ENCODE peak calls at places on chromosomes 4 and X, in six cellular contexts. One of them, this sample, is unnamed.

GRCh38 chr4:66017671-66018070 is 347.4 kb upstream of the EPHA5 start:
- DNase-seq in HepG2: no peak
- DNase-seq in H1: no peak
- DNase-seq in GM12878: no peak
- DNase-seq in GM12891: no peak
- DNase-seq in K562: no peak
- DNase-seq in this sample: no peak

GRCh38 chr4:115537387-115537786 is 424.0 kb upstream of the NDST4 start:
- DNase-seq in H1: no peak
- DNase-seq in GM12878: no peak
- DNase-seq in HepG2: no peak
- DNase-seq in K562: no peak
- DNase-seq in GM12891: no peak
- DNase-seq in this sample: no peak

GRCh38 chr4:10020106-10020505 is 1.2 kb downstream of the SLC2A9 start:
- DNase-seq in K562: no peak
- DNase-seq in H1: no peak
- DNase-seq in GM12878: no peak
- DNase-seq in GM12891: no peak
- DNase-seq in HepG2: no peak
- DNase-seq in this sample: no peak

GRCh38 chr4:153398713-153399112 is 54.2 kb downstream of the MND1 start:
- DNase-seq in H1: no peak
- DNase-seq in K562: no peak
- DNase-seq in GM12878: no peak
- DNase-seq in HepG2: no peak
- DNase-seq in GM12891: no peak
- DNase-seq in this sample: no peak

GRCh38 chrX:153491351-153492152 is 3.2 kb upstream of the BGN start:
- DNase-seq in GM12891: no peak
- DNase-seq in HepG2: no peak
- DNase-seq in H1: no peak
- DNase-seq in GM12878: no peak
- DNase-seq in K562: no peak
- DNase-seq in this sample: no peak

GRCh38 chrX:102746134-102746584 is 25.6 kb downstream of the GPRASP3 start:
- DNase-seq in H1: no peak
- DNase-seq in GM12891: no peak
- DNase-seq in GM12878: no peak
- DNase-seq in K562: no peak
- DNase-seq in HepG2: no peak
- DNase-seq in this sample: no peak

GRCh38 chr4:128916832-128917231 is 107.3 kb downstream of the JADE1 start:
- DNase-seq in H1: no peak
- DNase-seq in HepG2: no peak
- DNase-seq in GM12891: no peak
- DNase-seq in GM12878: peak; percentile 84
- DNase-seq in K562: no peak
- DNase-seq in this sample: no peak

GRCh38 chr4:56469489-56470210 is 2.2 kb downstream of the SRP72 start:
- DNase-seq in GM12891: no peak
- DNase-seq in HepG2: no peak
- DNase-seq in K562: no peak
- DNase-seq in H1: no peak
- DNase-seq in GM12878: no peak
- DNase-seq in this sample: no peak

GRCh38 chrX:68183612-68184214 is 249.6 kb downstream of the OPHN1 start:
- DNase-seq in H1: no peak
- DNase-seq in GM12878: no peak
- DNase-seq in K562: peak; percentile 60
- DNase-seq in HepG2: peak; percentile 27
- DNase-seq in GM12891: no peak
- DNase-seq in this sample: no peak

GRCh38 chr4:111066447-111066846 is 443.6 kb upstream of the PITX2 start:
- DNase-seq in H1: no peak
- DNase-seq in K562: no peak
- DNase-seq in GM12878: no peak
- DNase-seq in HepG2: no peak
- DNase-seq in GM12891: no peak
- DNase-seq in this sample: no peak

GRCh38 chr4:109025471-109026076 is 262.7 kb upstream of the ETNPPL start:
- DNase-seq in GM12878: no peak
- DNase-seq in GM12891: no peak
- DNase-seq in K562: no peak
- DNase-seq in H1: no peak
- DNase-seq in HepG2: no peak
- DNase-seq in this sample: no peak

GRCh38 chr4:141645611-141646340 is 9.4 kb downstream of the IL15 start:
- DNase-seq in K562: no peak
- DNase-seq in H1: no peak
- DNase-seq in GM12891: no peak
- DNase-seq in GM12878: no peak
- DNase-seq in HepG2: no peak
- DNase-seq in this sample: no peak

GRCh38 chrX:49186125-49187027 is at the start of gene PRICKLE3:
- DNase-seq in HepG2: peak; percentile 61
- DNase-seq in H1: no peak
- DNase-seq in GM12878: no peak
- DNase-seq in GM12891: peak; percentile 74
- DNase-seq in K562: peak; percentile 88
- DNase-seq in this sample: peak; percentile 73

GRCh38 chrX:39611468-39611867 is 486.3 kb downstream of the BCOR start:
- DNase-seq in GM12878: no peak
- DNase-seq in K562: peak; percentile 56
- DNase-seq in GM12891: no peak
- DNase-seq in H1: no peak
- DNase-seq in HepG2: no peak
- DNase-seq in this sample: no peak

GRCh38 chr4:60814549-60814948 is 385.6 kb upstream of the ADGRL3 start:
- DNase-seq in HepG2: no peak
- DNase-seq in GM12891: no peak
- DNase-seq in H1: no peak
- DNase-seq in GM12878: no peak
- DNase-seq in K562: no peak
- DNase-seq in this sample: no peak

GRCh38 chr4:65416875-65417274 is 253.4 kb downstream of the EPHA5 start:
- DNase-seq in GM12878: no peak
- DNase-seq in K562: no peak
- DNase-seq in H1: no peak
- DNase-seq in GM12891: no peak
- DNase-seq in HepG2: no peak
- DNase-seq in this sample: no peak

GRCh38 chrX:41664307-41665299 is 24.2 kb upstream of the GPR34 start:
- DNase-seq in HepG2: no peak
- DNase-seq in GM12891: no peak
- DNase-seq in H1: no peak
- DNase-seq in K562: no peak
- DNase-seq in GM12878: no peak
- DNase-seq in this sample: no peak

GRCh38 chr4:124705393-124705792 is 7.1 kb downstream of the ANKRD50 start:
- DNase-seq in H1: no peak
- DNase-seq in GM12878: no peak
- DNase-seq in GM12891: no peak
- DNase-seq in HepG2: no peak
- DNase-seq in K562: no peak
- DNase-seq in this sample: no peak

GRCh38 chr4:164383187-164384181 is 370.4 kb upstream of the SMIM31 start:
- DNase-seq in GM12891: no peak
- DNase-seq in GM12878: no peak
- DNase-seq in H1: peak; percentile 49
- DNase-seq in K562: no peak
- DNase-seq in HepG2: no peak
- DNase-seq in this sample: no peak

GRCh38 chr4:71189471-71189870 is 149.3 kb upstream of the SLC4A4 start:
- DNase-seq in H1: no peak
- DNase-seq in GM12878: no peak
- DNase-seq in K562: no peak
- DNase-seq in HepG2: no peak
- DNase-seq in GM12891: no peak
- DNase-seq in this sample: no peak

GRCh38 chrX:101803451-101803850 is 128.4 kb downstream of the ZMAT1 start:
- DNase-seq in K562: no peak
- DNase-seq in GM12878: no peak
- DNase-seq in HepG2: no peak
- DNase-seq in H1: no peak
- DNase-seq in GM12891: no peak
- DNase-seq in this sample: no peak

GRCh38 chr4:110630621-110631402 is 7.9 kb upstream of the PITX2 start:
- DNase-seq in GM12891: no peak
- DNase-seq in HepG2: no peak
- DNase-seq in GM12878: no peak
- DNase-seq in K562: no peak
- DNase-seq in H1: no peak
- DNase-seq in this sample: no peak

GRCh38 chr4:30763337-30763736 is 43.2 kb downstream of the PCDH7 start:
- DNase-seq in GM12891: no peak
- DNase-seq in GM12878: no peak
- DNase-seq in H1: no peak
- DNase-seq in K562: no peak
- DNase-seq in HepG2: no peak
- DNase-seq in this sample: no peak

GRCh38 chr4:168574581-168575295 is 77.9 kb downstream of the PALLD start:
- DNase-seq in K562: no peak
- DNase-seq in H1: no peak
- DNase-seq in HepG2: no peak
- DNase-seq in GM12878: no peak
- DNase-seq in GM12891: no peak
- DNase-seq in this sample: no peak

GRCh38 chr4:51853027-51853682 is 10.2 kb downstream of the DCUN1D4 start:
- DNase-seq in GM12891: no peak
- DNase-seq in H1: no peak
- DNase-seq in HepG2: peak; percentile 71
- DNase-seq in K562: peak; percentile 27
- DNase-seq in GM12878: no peak
- DNase-seq in this sample: no peak

DNA sequence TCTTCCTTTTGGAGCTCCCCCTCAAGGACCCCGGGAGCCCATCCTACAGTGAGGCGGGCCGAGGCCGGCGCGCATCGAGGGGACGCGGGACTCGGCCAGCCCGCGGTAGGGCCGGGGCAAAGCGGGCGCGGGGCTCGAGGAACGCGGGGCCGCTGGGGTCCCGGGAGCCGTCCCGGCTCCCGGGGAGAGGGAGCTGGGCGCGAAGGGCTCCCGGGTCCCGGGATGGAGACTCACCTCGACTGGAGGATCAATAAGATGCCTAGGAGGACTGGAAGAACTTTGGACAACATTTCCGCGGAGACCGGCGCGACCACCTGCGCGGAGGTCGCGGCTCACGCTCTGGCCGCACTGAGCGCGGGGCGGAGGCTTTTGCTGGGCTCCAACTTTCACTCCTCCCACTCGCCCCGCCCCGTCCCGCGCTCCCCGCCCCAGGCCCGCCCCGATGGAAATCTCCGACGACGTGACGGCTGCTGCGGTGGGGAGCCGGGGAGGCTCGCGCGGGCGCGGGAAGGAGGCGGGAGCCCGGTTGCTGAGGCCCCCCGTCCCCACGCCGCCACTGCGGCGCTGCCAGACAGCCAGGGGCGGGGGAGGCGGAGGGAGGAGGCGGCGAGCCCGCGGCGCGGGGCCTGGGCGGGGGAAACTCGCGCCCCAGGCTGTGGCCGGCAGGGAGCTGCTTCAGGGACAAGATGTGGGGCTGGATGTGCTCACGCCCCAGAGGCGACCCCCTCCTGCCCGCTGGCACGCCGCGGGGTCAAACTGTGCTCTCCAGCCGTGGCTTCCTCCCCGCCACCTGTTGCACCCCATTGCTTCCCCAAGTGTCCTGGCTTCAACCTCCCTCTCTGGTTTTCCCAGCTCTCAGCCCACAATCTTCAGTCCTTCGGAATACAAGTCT is at the start of gene GABRE:
- DNase-seq in GM12891: no peak
- DNase-seq in K562: peak; percentile 85
- DNase-seq in H1: no peak
- DNase-seq in GM12878: no peak
- DNase-seq in HepG2: no peak
- DNase-seq in this sample: no peak
- TF ChIP-seq POLR2AphosphoS5 in GM12891: no peak
- TF ChIP-seq POLR2AphosphoS5 in K562: peak; percentile 71
- TF ChIP-seq POLR2AphosphoS5 in H1: no peak
- TF ChIP-seq POLR2AphosphoS5 in GM12878: no peak
- TF ChIP-seq POLR2AphosphoS5 in HepG2: peak; percentile 92
- TF ChIP-seq POLR2AphosphoS5 in this sample: no peak

GRCh38 chrX:107483976-107484726 is 34.7 kb downstream of the FRMPD3 start:
- DNase-seq in HepG2: no peak
- DNase-seq in K562: peak; percentile 36
- DNase-seq in GM12878: no peak
- DNase-seq in H1: no peak
- DNase-seq in GM12891: no peak
- DNase-seq in this sample: no peak

GRCh38 chrX:107482046-107482445 is 32.6 kb downstream of the FRMPD3 start:
- DNase-seq in HepG2: no peak
- DNase-seq in GM12878: no peak
- DNase-seq in K562: no peak
- DNase-seq in GM12891: no peak
- DNase-seq in H1: no peak
- DNase-seq in this sample: no peak

GRCh38 chrX:107485019-107485418 is 35.6 kb downstream of the FRMPD3 start:
- DNase-seq in K562: no peak
- DNase-seq in HepG2: no peak
- DNase-seq in H1: no peak
- DNase-seq in GM12878: no peak
- DNase-seq in GM12891: no peak
- DNase-seq in this sample: no peak

GRCh38 chrX:107480272-107480671 is 30.8 kb downstream of the FRMPD3 start:
- DNase-seq in GM12878: no peak
- DNase-seq in HepG2: no peak
- DNase-seq in H1: no peak
- DNase-seq in K562: no peak
- DNase-seq in GM12891: no peak
- DNase-seq in this sample: no peak
- TF ChIP-seq TAF1 in GM12878: no peak
- TF ChIP-seq TAF1 in HepG2: no peak
- TF ChIP-seq TAF1 in H1: no peak
- TF ChIP-seq TAF1 in K562: no peak
- TF ChIP-seq TAF1 in GM12891: no peak
- TF ChIP-seq TAF1 in this sample: no peak

GRCh38 chr4:79645942-79646341 is 237.9 kb upstream of the GK2 start:
- DNase-seq in K562: no peak
- DNase-seq in H1: no peak
- DNase-seq in GM12878: no peak
- DNase-seq in GM12891: no peak
- DNase-seq in HepG2: no peak
- DNase-seq in this sample: no peak
- TF ChIP-seq POLR2A in K562: no peak
- TF ChIP-seq POLR2A in H1: no peak
- TF ChIP-seq POLR2A in GM12878: no peak
- TF ChIP-seq POLR2A in GM12891: no peak
- TF ChIP-seq POLR2A in HepG2: no peak
- TF ChIP-seq POLR2A in this sample: no peak

GRCh38 chr4:67397931-67398330 is 147.4 kb downstream of the CENPC start:
- DNase-seq in K562: no peak
- DNase-seq in GM12891: no peak
- DNase-seq in H1: no peak
- DNase-seq in GM12878: no peak
- DNase-seq in HepG2: no peak
- DNase-seq in this sample: no peak

GRCh38 chr4:67403342-67403741 is 142.0 kb downstream of the CENPC start:
- DNase-seq in GM12878: no peak
- DNase-seq in K562: peak; percentile 19
- DNase-seq in GM12891: no peak
- DNase-seq in HepG2: no peak
- DNase-seq in H1: no peak
- DNase-seq in this sample: no peak

GRCh38 chr4:67396008-67396407 is 149.3 kb downstream of the CENPC start:
- DNase-seq in HepG2: no peak
- DNase-seq in H1: no peak
- DNase-seq in GM12878: no peak
- DNase-seq in GM12891: no peak
- DNase-seq in K562: no peak
- DNase-seq in this sample: no peak

GRCh38 chr4:67401902-67402301 is 143.4 kb downstream of the CENPC start:
- DNase-seq in K562: peak; percentile 31
- DNase-seq in H1: no peak
- DNase-seq in GM12891: no peak
- DNase-seq in GM12878: no peak
- DNase-seq in HepG2: no peak
- DNase-seq in this sample: no peak
- TF ChIP-seq POLR2AphosphoS5 in K562: no peak
- TF ChIP-seq POLR2AphosphoS5 in H1: no peak
- TF ChIP-seq POLR2AphosphoS5 in GM12891: no peak
- TF ChIP-seq POLR2AphosphoS5 in GM12878: no peak
- TF ChIP-seq POLR2AphosphoS5 in HepG2: no peak
- TF ChIP-seq POLR2AphosphoS5 in this sample: no peak